ENCODE peak calls at places on chromosome 7, in seven cellular contexts. J, W, P, M, X, E and D are unnamed samples.
A peak's percentile ranks its signal among the peaks of the same experiment; 100 is the strongest.

GRCh38 chr7:25196132-25196896 is 32.0 kb downstream of the NPVF start:
- DNase-seq in J (peak; percentile 6), W (no peak), P (no peak), M (no peak), X (no peak), E (no peak), D (no peak)

GRCh38 chr7:35424869-35425495 is 171.1 kb upstream of the TBX20 start:
- DNase-seq in J (peak; percentile 55), W (peak; percentile 73), P (peak; percentile 63), M (no peak), X (peak; percentile 66), E (peak; percentile 67), D (peak; percentile 68)

GRCh38 chr7:132575336-132575986 is 809 bp downstream of the PLXNA4 start:
- DNase-seq in J (peak; percentile 53), W (peak; percentile 73), P (peak; percentile 70), M (no peak), X (peak; percentile 83), E (peak; percentile 54), D (no peak)

GRCh38 chr7:130649004-130649790 is 19.4 kb downstream of the COPG2 start:
- DNase-seq in J (no peak), W (peak; percentile 85), P (peak; percentile 2), M (no peak), X (no peak), E (no peak), D (no peak)

GRCh38 chr7:30795161-30795943 is 24.1 kb downstream of the MINDY4 start:
- DNase-seq in J (peak; percentile 69), W (peak; percentile 22), P (peak; percentile 69), M (no peak), X (no peak), E (no peak), D (no peak)

GRCh38 chr7:139396323-139396951 is 36.7 kb downstream of the LUC7L2 start:
- DNase-seq in J (peak; percentile 7), W (peak; percentile 10), P (no peak), M (no peak), X (no peak), E (no peak), D (no peak)

GRCh38 chr7:11261470-11261869 is 287.8 kb downstream of the PHF14 start:
- DNase-seq in J (peak; percentile 90), W (no peak), P (no peak), M (no peak), X (no peak), E (peak; percentile 87), D (no peak)

GRCh38 chr7:130988443-130988842 is 254.4 kb upstream of the KLF14 start:
- DNase-seq in J (no peak), W (peak; percentile 72), P (peak; percentile 54), M (no peak), X (no peak), E (no peak), D (no peak)

GRCh38 chr7:84637568-84638338 is 443.2 kb upstream of the SEMA3A start:
- DNase-seq in J (peak; percentile 88), W (peak; percentile 89), P (peak; percentile 91), M (peak; percentile 73), X (no peak), E (no peak), D (no peak)

GRCh38 chr7:38584443-38585210 is 46.5 kb downstream of the AMPH start:
- DNase-seq in J (peak; percentile 26), W (peak; percentile 87), P (peak; percentile 11), M (no peak), X (no peak), E (no peak), D (no peak)

GRCh38 chr7:112199035-112199655 is 7.1 kb downstream of the DOCK4 start:
- DNase-seq in J (peak; percentile 70), W (peak; percentile 40), P (no peak), M (no peak), X (no peak), E (no peak), D (no peak)

GRCh38 chr7:36415104-36415503 is 25.4 kb downstream of the ANLN start:
- DNase-seq in J (no peak), W (no peak), P (no peak), M (no peak), X (no peak), E (no peak), D (no peak)

GRCh38 chr7:138919912-138920311 is 61.3 kb downstream of the KIAA1549 start:
- DNase-seq in J (no peak), W (no peak), P (peak; percentile 87), M (no peak), X (no peak), E (no peak), D (no peak)

GRCh38 chr7:7569113-7569527 is 2.4 kb downstream of the MIOS start:
- DNase-seq in J (no peak), W (no peak), P (no peak), M (no peak), X (no peak), E (no peak), D (peak; percentile 75)

GRCh38 chr7:150965273-150965830 is 12.8 kb downstream of the KCNH2 start:
- DNase-seq in J (no peak), W (no peak), P (no peak), M (no peak), X (no peak), E (no peak), D (no peak)

GRCh38 chr7:150968056-150968455 is 10.1 kb downstream of the KCNH2 start:
- DNase-seq in J (no peak), W (no peak), P (no peak), M (no peak), X (no peak), E (no peak), D (no peak)

GRCh38 chr7:150966002-150966401 is 12.1 kb downstream of the KCNH2 start:
- DNase-seq in J (no peak), W (no peak), P (peak; percentile 71), M (no peak), X (peak; percentile 82), E (no peak), D (peak; percentile 20)

GRCh38 chr7:150968698-150969482 is 9.2 kb downstream of the KCNH2 start:
- DNase-seq in J (no peak), W (peak; percentile 60), P (no peak), M (no peak), X (no peak), E (no peak), D (no peak)

DNA sequence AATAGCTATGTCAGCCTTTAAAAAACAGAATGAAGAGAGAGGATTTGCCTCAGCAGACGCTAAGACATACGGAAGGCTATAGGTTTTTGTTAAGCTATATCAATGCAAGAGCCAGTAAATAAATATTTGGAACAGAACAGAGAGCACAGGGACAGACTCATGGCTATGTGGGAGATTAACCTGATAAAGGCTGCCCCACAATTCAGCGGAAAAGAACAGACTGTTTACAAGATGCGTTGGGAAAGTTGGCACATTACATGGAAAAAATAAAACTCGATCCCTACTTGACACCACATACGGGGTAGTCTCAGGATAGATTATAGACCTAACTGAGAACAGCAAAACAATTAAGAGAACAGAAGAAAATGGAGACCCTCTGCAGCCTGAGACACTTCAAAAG is 10.8 kb downstream of the KCNH2 start:
- DNase-seq in J (no peak), W (no peak), P (no peak), M (no peak), X (no peak), E (no peak), D (no peak)
- H3K27ac ChIP-seq in J (no peak overlapping the region), W (no peak overlapping the region), P (no peak overlapping the region), M (no peak overlapping the region), X (no peak overlapping the region), E (no peak overlapping the region), D (no peak overlapping the region)

GRCh38 chr7:51299391-51300133 is 17.0 kb downstream of the COBL start:
- DNase-seq in J (no peak), W (no peak), P (no peak), M (no peak), X (no peak), E (no peak), D (no peak)

GRCh38 chr7:51301806-51302205 is 14.8 kb downstream of the COBL start:
- DNase-seq in J (no peak), W (no peak), P (no peak), M (no peak), X (no peak), E (no peak), D (no peak)

GRCh38 chr7:51300762-51301674 is 15.6 kb downstream of the COBL start:
- DNase-seq in J (no peak), W (no peak), P (no peak), M (no peak), X (no peak), E (no peak), D (no peak)

GRCh38 chr7:51304729-51305128 is 11.9 kb downstream of the COBL start:
- DNase-seq in J (peak; percentile 57), W (no peak), P (peak; percentile 73), M (no peak), X (no peak), E (no peak), D (no peak)

DNA sequence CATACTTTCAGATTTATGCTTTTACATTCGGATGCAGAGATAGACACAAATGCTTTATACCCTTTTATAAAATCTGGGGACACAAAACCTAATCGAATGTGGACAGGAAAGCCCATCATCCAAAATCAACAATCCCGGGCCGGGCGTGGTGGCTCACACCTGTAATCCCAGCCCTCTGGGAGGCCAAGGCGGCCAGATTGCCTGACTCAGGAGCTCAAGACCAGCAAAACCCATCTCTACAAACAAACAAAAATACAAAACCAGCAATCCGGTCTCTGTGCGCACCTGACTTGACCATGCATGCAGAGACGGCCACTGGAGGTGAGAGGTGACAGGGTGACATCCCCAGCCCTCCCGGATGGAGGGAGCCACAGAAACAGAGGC is 13.5 kb downstream of the COBL start:
- DNase-seq in J (peak; percentile 45), W (no peak), P (no peak), M (no peak), X (no peak), E (no peak), D (no peak)
- H3K27ac ChIP-seq in J (peak overlapping the region; percentile 71), W (no peak overlapping the region), P (no peak overlapping the region), M (no peak overlapping the region), X (no peak overlapping the region), E (no peak overlapping the region), D (no peak overlapping the region)

DNA sequence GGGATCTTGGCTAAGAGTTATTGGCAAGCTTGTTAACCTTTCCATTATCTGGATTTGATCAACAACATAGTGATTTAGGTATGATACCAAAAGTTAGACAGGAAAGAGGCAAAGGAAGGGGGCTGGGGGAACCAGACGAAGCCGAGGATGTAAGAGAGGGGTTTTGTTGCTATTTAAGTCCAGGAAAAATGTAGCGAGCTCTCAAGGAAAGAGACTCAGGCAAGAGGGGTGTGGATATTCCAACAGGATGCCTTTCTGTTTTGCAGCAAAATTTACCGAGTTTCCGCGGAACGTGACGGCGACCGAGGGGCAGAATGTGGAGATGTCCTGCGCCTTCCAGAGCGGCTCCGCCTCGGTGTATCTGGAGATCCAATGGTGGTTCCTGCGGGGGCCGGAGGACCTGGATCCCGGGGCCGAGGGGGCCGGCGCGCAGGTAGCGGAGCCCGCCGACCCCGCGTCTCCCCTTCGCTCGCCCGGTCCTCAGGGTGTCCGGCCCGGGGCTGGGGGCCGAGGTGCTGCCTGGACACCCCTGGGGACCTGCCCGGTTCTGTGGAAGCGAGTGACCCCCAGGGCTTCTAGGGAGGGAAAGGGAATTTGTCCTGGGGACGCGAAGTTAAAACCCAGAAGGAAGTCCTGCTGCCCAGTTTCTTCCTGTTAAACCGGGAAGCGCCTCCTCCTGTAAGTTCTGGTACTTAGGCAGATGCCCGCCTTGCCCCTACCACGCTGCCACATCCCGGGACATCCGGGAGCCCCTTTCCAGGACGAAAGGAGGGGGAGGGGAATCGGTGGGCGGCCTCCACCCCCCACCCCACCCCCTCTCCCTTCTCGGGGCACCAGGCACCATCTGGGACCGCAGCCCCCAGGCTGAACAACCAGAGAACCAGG is 2.4 kb downstream of the VSTM2A start:
- DNase-seq in J (no peak), W (no peak), P (peak; percentile 67), M (no peak), X (no peak), E (no peak), D (no peak)
- H3K27ac ChIP-seq in J (no peak overlapping the region), W (no peak overlapping the region), P (no peak overlapping the region), M (no peak overlapping the region), X (no peak overlapping the region), E (no peak overlapping the region), D (no peak overlapping the region)

GRCh38 chr7:1749351-1749863 is 79.3 kb downstream of the ELFN1 start:
- DNase-seq in J (no peak), W (no peak), P (no peak), M (no peak), X (no peak), E (no peak), D (no peak)
- H3K27ac ChIP-seq in J (no peak overlapping the region), W (no peak overlapping the region), P (no peak overlapping the region), M (no peak overlapping the region), X (no peak overlapping the region), E (no peak overlapping the region), D (no peak overlapping the region)